ENCODE peak calls at places on chromosomes 6 and 20, in six cellular contexts. I is lower lobe of right lung, R is AG09309, V is Peyer's patch, Q is fibroblast of pulmonary artery, B is H7. L is an unnamed sample.

GRCh38 chr20:31712112-31712553 is 10.5 kb downstream of the BCL2L1 start:
- DNase-seq in V (peak), Q (peak), I (no peak), B (no peak), R (no peak), L (no peak)

GRCh38 chr6:3421763-3422456 is 34.9 kb downstream of the SLC22A23 start:
- DNase-seq in I (no peak), B (no peak), R (peak), Q (peak), V (no peak), L (peak)

GRCh38 chr6:85403331-85404015 is 46.4 kb upstream of the NT5E start:
- DNase-seq in R (peak), I (no peak), Q (peak), B (peak), V (no peak), L (peak)

GRCh38 chr6:156955494-156956183 is 178.5 kb downstream of the ARID1B start:
- DNase-seq in B (no peak), Q (peak), R (no peak), V (no peak), I (no peak), L (peak)

GRCh38 chr6:170031684-170032121 is 259.2 kb downstream of the DLL1 start:
- DNase-seq in V (peak), R (no peak), Q (no peak), I (peak), B (no peak), L (no peak)

GRCh38 chr6:118617350-118617957 is 33.9 kb downstream of the CEP85L start:
- DNase-seq in Q (no peak), V (no peak), R (no peak), B (no peak), I (no peak), L (no peak)

GRCh38 chr20:62139636-62140035 is 3.6 kb downstream of the PSMA7 start:
- DNase-seq in Q (no peak), I (no peak), V (no peak), B (no peak), R (no peak), L (no peak)

GRCh38 chr6:108940741-108941140 is 92.5 kb downstream of the ARMC2 start:
- DNase-seq in Q (no peak), R (no peak), B (no peak), V (no peak), I (no peak), L (no peak)

GRCh38 chr6:169589699-169590257 is 112.1 kb downstream of the WDR27 start:
- DNase-seq in V (no peak), Q (no peak), I (no peak), B (no peak), R (no peak), L (peak)

GRCh38 chr20:17066955-17067354 is 159.9 kb upstream of the PCSK2 start:
- DNase-seq in I (no peak), B (peak), R (no peak), Q (no peak), V (no peak), L (no peak)

GRCh38 chr6:43367245-43367984 is 2.0 kb downstream of the ZNF318 start:
- DNase-seq in B (no peak), V (no peak), Q (no peak), R (no peak), I (no peak), L (no peak)
- H3K4me3 ChIP-seq in B (no peak), V (no peak), Q (no peak), R (no peak), I (peak), L (no peak)

GRCh38 chr6:29725981-29726380 is 2.7 kb downstream of the HLA-F start:
- DNase-seq in R (no peak), Q (no peak), V (no peak), B (no peak), I (no peak), L (no peak)

GRCh38 chr6:29722773-29723665 is at the start of gene HLA-F:
- DNase-seq in V (peak), R (peak), B (peak), Q (peak), I (peak), L (peak)

GRCh38 chr6:29726795-29727194 is 3.6 kb downstream of the HLA-F start:
- DNase-seq in Q (no peak), V (no peak), R (no peak), B (no peak), I (no peak), L (no peak)

GRCh38 chr6:29723666-29724588 is 693 bp downstream of the HLA-F start:
- DNase-seq in Q (no peak), R (no peak), V (peak), I (peak), B (peak), L (no peak)

GRCh38 chr6:29724937-29725869 is 2.0 kb downstream of the HLA-F start:
- DNase-seq in B (no peak), I (no peak), Q (no peak), V (no peak), R (no peak), L (no peak)
- H3K4me3 ChIP-seq in B (no peak), I (peak), Q (no peak), V (peak), R (no peak), L (no peak)

GRCh38 chr20:41308290-41308691 is 9.2 kb downstream of the ZHX3 start:
- DNase-seq in V (no peak), Q (peak), R (no peak), B (peak), I (no peak), L (peak)
- H3K4me3 ChIP-seq in V (no peak), Q (no peak), R (no peak), B (no peak), I (no peak), L (no peak)

GRCh38 chr20:607476-607875 is 2.6 kb downstream of the TCF15 start:
- DNase-seq in B (no peak), V (no peak), I (peak), Q (no peak), R (no peak), L (no peak)

GRCh38 chr20:610130-611046 is at the start of gene TCF15:
- DNase-seq in V (no peak), B (peak), I (peak), Q (peak), R (no peak), L (peak)

GRCh38 chr20:608970-609369 is 1.1 kb downstream of the TCF15 start:
- DNase-seq in V (no peak), B (peak), R (no peak), Q (no peak), I (no peak), L (no peak)

GRCh38 chr20:611047-611842 is 1.1 kb upstream of the TCF15 start:
- DNase-seq in I (peak), V (no peak), Q (no peak), R (no peak), B (peak), L (no peak)

DNA sequence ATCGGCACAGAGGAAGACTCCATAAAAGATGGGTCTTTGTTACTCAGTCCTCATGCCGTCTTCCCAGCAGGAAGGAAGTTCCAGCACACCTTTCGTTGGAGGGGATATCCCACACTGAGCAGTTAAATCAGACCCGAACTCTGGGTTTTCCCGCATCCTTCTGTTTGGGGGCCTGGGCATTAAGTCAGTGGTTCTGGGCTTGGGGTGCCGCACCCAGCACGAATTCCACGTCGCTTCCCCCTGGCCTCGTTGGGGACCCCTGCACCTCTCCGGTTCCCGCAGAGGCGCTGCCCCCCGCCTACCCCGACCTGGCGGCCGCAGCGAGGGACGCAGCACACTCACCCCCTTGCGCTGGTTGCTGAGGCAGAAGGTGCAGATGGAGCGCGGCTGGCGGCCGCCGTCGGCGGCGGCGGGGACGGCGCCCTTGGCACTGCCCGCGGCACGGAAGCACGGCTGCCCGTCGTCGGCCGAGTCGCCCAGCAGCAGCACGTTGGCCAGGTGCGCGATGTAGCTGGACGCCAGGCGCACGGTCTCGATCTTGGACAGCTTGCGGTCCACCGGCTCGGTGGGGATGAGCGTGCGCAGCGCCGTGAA is 641 bp downstream of the TCF15 start:
- DNase-seq in Q (no peak), R (no peak), B (peak), I (peak), V (no peak), L (no peak)
- H3K4me3 ChIP-seq in Q (no peak), R (no peak), B (peak), I (peak), V (peak), L (no peak)

GRCh38 chr6:10722570-10722819 is 375 bp upstream of the TMEM14C start:
- DNase-seq in Q (no peak), V (no peak), R (no peak), I (no peak), B (no peak), L (no peak)
- H3K4me3 ChIP-seq in Q (peak), V (peak), R (peak), I (peak), B (peak), L (peak)